ENCODE peak calls at places on chromosome 22, in six cellular contexts. R is psoas muscle; H is NCI-H2029; A is stimulated activated CD8-positive, alpha-beta memory T cell treated with anti-CD3 and anti-CD28 coated beads, Interleukin-7, amount 100 ng/mL, for 1 hour; M is A549; D is Calu3. E is an unnamed sample.

GRCh38 chr22:48137640-48138039 is 1375.2 kb downstream of the TBC1D22A start:
- DNase-seq in R (no peak), H (no peak), A (no peak), M (peak), D (no peak), E (no peak)

GRCh38 chr22:50185384-50186087 is at the start of gene TRABD:
- DNase-seq in R (peak), H (peak), A (peak), M (peak), D (peak), E (peak)

GRCh38 chr22:24772493-24773220 is 1.9 kb downstream of the PIWIL3 start:
- DNase-seq in R (no peak), H (no peak), A (no peak), M (peak), D (peak), E (no peak)

GRCh38 chr22:19479358-19480172 is at the start of gene CDC45:
- DNase-seq in R (peak), H (peak), A (peak), M (peak), D (peak), E (peak)

GRCh38 chr22:25602924-25603323 is 38.4 kb downstream of the GRK3 start:
- DNase-seq in R (no peak), H (no peak), A (no peak), M (no peak), D (no peak), E (no peak)

GRCh38 chr22:30453731-30454510 is 17.9 kb downstream of the SEC14L3 start:
- DNase-seq in R (no peak), H (peak), A (no peak), M (peak), D (peak), E (no peak)

GRCh38 chr22:29795663-29796062 is 28.5 kb downstream of the UQCR10 start:
- DNase-seq in R (no peak), H (no peak), A (no peak), M (no peak), D (peak), E (no peak)

GRCh38 chr22:40285508-40285907 is 60.8 kb upstream of the ADSL start:
- DNase-seq in R (no peak), H (no peak), A (no peak), M (no peak), D (no peak), E (no peak)

GRCh38 chr22:20968281-20968977 is 1.4 kb downstream of the AIFM3 start:
- DNase-seq in R (no peak), H (no peak), A (no peak), M (no peak), D (no peak), E (no peak)

GRCh38 chr22:30320021-30320556 is 6.7 kb downstream of the TBC1D10A start:
- DNase-seq in R (peak), H (no peak), A (no peak), M (no peak), D (no peak), E (no peak)

GRCh38 chr22:30879398-30879797 is 89.2 kb downstream of the MORC2 start:
- DNase-seq in R (no peak), H (no peak), A (no peak), M (no peak), D (no peak), E (no peak)

GRCh38 chr22:19121631-19122142 is 525 bp downstream of the DGCR2 start:
- DNase-seq in R (peak), H (no peak), A (no peak), M (peak), D (peak), E (no peak)

GRCh38 chr22:22733881-22734373 is 89.5 kb downstream of the GGTLC2 start:
- DNase-seq in R (no peak), H (no peak), A (no peak), M (no peak), D (no peak), E (no peak)

E was measured in NCI-H1694.